ENCODE peak calls at places on chromosome 13, in seven cellular contexts. E is mesendoderm, L is trophoblast cell, T is IMR-90, H is H9, F is neuronal stem cell, S is H1. W is an unnamed sample.

GRCh38 chr13:89541091-89542030 is 1806.1 kb upstream of the MIR17HG start:
- DNase-seq in T (no peak), L (no peak), E (no peak), F (no peak), H (peak), S (no peak), W (no peak)

GRCh38 chr13:47408546-47409319 is 511.9 kb upstream of the HTR2A start:
- DNase-seq in E (no peak), S (no peak), L (peak), F (no peak), H (no peak), T (no peak), W (peak)

GRCh38 chr13:39347926-39348901 is 254.8 kb downstream of the LHFPL6 start:
- DNase-seq in T (no peak), E (peak), H (peak), F (no peak), L (no peak), S (peak), W (no peak)

GRCh38 chr13:30151398-30151797 is 156.0 kb downstream of the KATNAL1 start:
- DNase-seq in S (no peak), T (no peak), E (no peak), F (no peak), L (no peak), H (no peak), W (no peak)

GRCh38 chr13:26476111-26476743 is 81.3 kb upstream of the WASF3 start:
- DNase-seq in S (peak), L (peak), E (peak), T (peak), H (peak), F (no peak), W (peak)

GRCh38 chr13:80989241-80989640 is 648.3 kb upstream of the SPRY2 start:
- DNase-seq in E (no peak), S (no peak), T (no peak), H (no peak), L (no peak), F (no peak), W (peak)

GRCh38 chr13:91212229-91212628 is 135.3 kb upstream of the MIR17HG start:
- DNase-seq in S (no peak), H (no peak), E (peak), F (no peak), T (no peak), L (no peak), W (no peak)

GRCh38 chr13:51920786-51921185 is 59.0 kb downstream of the CCDC70 start:
- DNase-seq in S (no peak), H (peak), L (peak), E (peak), F (no peak), T (no peak), W (no peak)

GRCh38 chr13:26967119-26968038 is 204.2 kb downstream of the USP12 start:
- DNase-seq in F (no peak), T (no peak), H (no peak), L (no peak), E (no peak), S (no peak), W (peak)

GRCh38 chr13:73397486-73398020 is 338.7 kb downstream of the KLF5 start:
- DNase-seq in F (no peak), E (no peak), T (no peak), H (no peak), S (no peak), L (no peak), W (no peak)

GRCh38 chr13:36219883-36220282 is 5.5 kb upstream of the SOHLH2 start:
- DNase-seq in H (no peak), F (no peak), T (no peak), E (no peak), S (no peak), L (no peak), W (no peak)

GRCh38 chr13:41674246-41674645 is 216.9 kb downstream of the RGCC start:
- DNase-seq in H (no peak), E (no peak), S (no peak), L (no peak), T (no peak), F (no peak), W (no peak)

GRCh38 chr13:29917573-29918091 is 67.2 kb upstream of the UBL3 start:
- DNase-seq in L (no peak), T (peak), H (no peak), F (no peak), S (no peak), E (no peak), W (peak)

GRCh38 chr13:42728507-42729180 is 52.7 kb upstream of the FAM216B start:
- DNase-seq in L (peak), S (no peak), T (no peak), F (no peak), H (no peak), E (no peak), W (peak)

GRCh38 chr13:75687145-75687763 is 51.1 kb downstream of the LMO7 start:
- DNase-seq in S (no peak), H (no peak), L (peak), F (no peak), T (peak), E (peak), W (peak)

GRCh38 chr13:48571121-48571901 is 38.4 kb upstream of the RCBTB2 start:
- DNase-seq in E (no peak), T (peak), S (no peak), L (peak), H (no peak), F (no peak), W (peak)

GRCh38 chr13:74644239-74644638 is 510.0 kb upstream of the KLF12 start:
- DNase-seq in S (no peak), H (no peak), L (no peak), T (peak), F (no peak), E (peak), W (peak)

GRCh38 chr13:83538636-83539035 is 343.6 kb downstream of the SLITRK1 start:
- DNase-seq in F (no peak), T (no peak), S (no peak), H (no peak), E (no peak), L (no peak), W (no peak)
- H2BK5ac ChIP-seq in F (no peak), T (no peak), S (no peak), H (no peak), E (no peak), L (no peak), W (no peak)

DNA sequence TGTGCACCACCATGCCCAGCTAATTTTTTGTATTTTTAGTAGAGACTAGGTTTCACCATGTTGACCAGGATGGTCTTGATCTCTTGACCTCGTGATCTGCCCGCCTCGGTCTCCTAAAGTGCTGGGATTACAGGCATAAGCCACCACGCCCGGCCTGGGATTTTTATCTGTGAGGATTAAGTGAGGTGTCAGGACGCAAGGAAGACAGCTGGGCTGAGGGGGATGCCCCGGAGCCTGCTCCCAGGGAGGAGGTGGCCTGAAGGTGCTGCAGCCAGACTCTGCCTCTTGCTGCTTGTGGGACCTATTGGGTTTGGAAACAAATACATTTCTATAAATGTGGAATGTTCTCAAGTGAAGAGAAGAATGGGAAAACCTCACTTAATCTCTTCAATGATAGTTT is 131.6 kb downstream of the OLFM4 start:
- DNase-seq in S (no peak), H (no peak), F (no peak), L (no peak), E (peak), T (no peak), W (no peak)
- H2BK5ac ChIP-seq in S (no peak), H (no peak), F (no peak), L (peak), E (no peak), T (no peak), W (no peak)

GRCh38 chr13:40631605-40632004 is 34.8 kb downstream of the FOXO1 start:
- DNase-seq in T (no peak), F (no peak), E (no peak), S (no peak), L (no peak), H (no peak), W (no peak)
- H2BK5ac ChIP-seq in T (no peak), F (no peak), E (no peak), S (no peak), L (no peak), H (no peak), W (no peak)

DNA sequence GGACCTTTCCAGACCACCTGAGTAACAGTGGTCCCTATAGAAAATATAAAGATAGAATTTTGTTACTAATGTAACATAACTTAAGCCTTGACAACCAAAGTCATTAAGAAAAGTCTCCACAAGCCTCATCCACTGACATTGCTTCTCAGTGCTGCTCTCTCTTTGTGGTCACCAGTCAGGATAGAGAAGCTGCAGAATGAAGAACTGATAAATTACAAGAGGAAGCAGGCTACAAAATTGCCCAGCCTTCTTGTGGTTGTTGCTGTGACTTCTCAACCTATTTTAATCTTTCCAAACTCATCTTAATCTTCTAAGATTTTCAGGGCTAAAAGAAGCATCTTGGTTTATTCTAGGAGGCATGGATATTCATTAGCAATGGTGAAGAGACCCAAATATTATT is 343.8 kb downstream of the MZT1 start:
- DNase-seq in T (no peak), S (no peak), E (no peak), L (no peak), H (no peak), F (no peak), W (peak)
- H2BK5ac ChIP-seq in T (no peak), S (no peak), E (no peak), L (no peak), H (no peak), F (no peak), W (no peak)

DNA sequence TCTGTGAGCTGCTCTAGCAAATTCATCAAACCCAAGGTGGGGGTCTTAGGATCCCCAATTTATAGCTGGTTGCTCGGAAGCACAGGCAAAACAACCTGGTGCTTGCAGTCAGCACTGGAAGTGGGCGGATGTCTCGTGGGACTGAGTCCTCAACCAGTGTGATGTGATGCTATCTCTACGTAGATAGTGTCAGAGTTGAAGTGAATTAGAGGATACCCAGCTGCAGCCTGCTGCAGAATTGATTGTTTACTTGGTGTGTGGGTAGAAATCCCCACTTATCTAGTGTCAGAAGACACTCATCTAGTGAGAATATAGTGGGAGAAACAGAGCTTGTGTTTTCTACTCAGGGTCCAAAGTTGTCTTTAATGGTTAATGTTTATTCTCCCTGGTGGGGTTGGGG is 63.3 kb downstream of the CBY2 start:
- DNase-seq in F (no peak), L (no peak), S (no peak), E (peak), H (no peak), T (peak), W (no peak)
- H2BK5ac ChIP-seq in F (no peak), L (no peak), S (no peak), E (no peak), H (no peak), T (no peak), W (no peak)

DNA sequence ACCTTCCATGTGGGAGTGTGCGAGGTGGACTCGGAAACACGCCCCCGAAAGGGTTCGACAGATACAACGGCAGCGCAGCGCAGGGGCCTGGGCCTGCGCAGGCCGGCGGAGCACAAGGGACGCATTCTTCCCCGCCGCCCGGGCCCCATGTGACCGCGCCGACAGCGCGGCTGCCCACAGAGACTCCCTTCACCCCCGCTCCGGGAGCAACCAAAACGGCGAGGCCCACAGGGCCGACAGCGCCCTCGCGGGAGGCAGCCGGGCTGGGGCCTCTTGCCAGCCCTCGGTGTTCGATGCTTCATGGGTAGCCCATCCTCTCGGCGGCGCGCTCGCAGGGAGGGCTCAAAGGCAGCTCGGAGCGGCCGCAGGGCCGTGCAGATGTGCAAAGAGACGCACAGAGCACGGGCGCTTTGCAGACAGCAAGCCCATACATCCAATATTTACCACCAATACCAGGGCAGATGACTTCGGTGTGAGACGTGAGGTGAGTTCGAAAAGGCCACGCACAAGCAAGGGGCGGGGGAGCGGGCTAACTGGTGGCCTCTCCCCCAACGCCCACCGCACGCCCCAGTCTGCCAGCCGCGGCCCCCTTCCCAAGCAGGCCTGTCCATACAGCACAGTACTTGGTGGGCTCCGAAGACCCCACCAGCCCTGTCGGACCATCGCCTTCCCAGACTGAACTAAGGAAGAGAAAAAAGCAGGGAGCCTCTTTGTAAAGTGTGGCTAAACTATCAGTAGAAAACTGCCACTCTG is 89.9 kb downstream of the CRYL1 start:
- DNase-seq in L (no peak), H (peak), E (no peak), F (no peak), T (no peak), S (no peak), W (no peak)
- H2BK5ac ChIP-seq in L (no peak), H (no peak), E (no peak), F (no peak), T (no peak), S (no peak), W (no peak)

GRCh38 chr13:103328899-103329298 is 262.7 kb upstream of the SLC10A2 start:
- DNase-seq in L (no peak), S (no peak), F (no peak), H (no peak), E (no peak), T (no peak), W (no peak)
- H2BK5ac ChIP-seq in L (no peak), S (no peak), F (no peak), H (no peak), E (no peak), T (no peak), W (no peak)

GRCh38 chr13:23953860-23954512 is 56.7 kb upstream of the C1QTNF9B start:
- DNase-seq in H (no peak), F (no peak), T (no peak), E (no peak), S (no peak), L (no peak), W (no peak)

GRCh38 chr13:23950736-23951510 is 53.6 kb upstream of the C1QTNF9B start:
- DNase-seq in L (no peak), H (no peak), F (no peak), E (no peak), T (peak), S (no peak), W (no peak)

GRCh38 chr13:23949736-23950135 is 52.4 kb upstream of the C1QTNF9B start:
- DNase-seq in E (no peak), S (no peak), T (no peak), F (no peak), H (no peak), L (no peak), W (no peak)

GRCh38 chr13:23955064-23955463 is 57.8 kb upstream of the C1QTNF9B start:
- DNase-seq in S (no peak), T (no peak), L (no peak), F (no peak), E (no peak), H (no peak), W (no peak)

DNA sequence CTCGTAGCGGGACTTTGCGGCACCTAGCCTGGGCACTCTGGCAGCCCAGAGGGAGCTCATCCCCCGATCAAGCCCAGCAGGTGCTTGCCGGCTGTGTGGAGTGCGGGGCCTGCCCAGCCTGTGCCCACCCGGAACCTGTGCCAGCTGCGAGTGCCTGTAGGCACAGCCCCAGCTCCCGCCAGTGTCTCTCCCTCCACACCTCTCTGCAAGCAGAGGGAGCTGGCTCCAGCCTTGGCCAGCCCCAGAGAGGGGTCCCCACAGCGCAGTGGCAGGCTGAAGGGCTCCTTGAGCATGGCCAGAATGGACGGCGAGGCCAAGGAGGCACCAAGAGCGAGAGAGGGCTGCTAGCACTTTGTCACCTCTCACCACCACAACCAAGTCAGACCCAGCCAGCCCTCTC is 55.5 kb upstream of the C1QTNF9B start:
- DNase-seq in L (no peak), T (no peak), E (no peak), H (no peak), F (no peak), S (no peak), W (no peak)
- H2BK5ac ChIP-seq in L (no peak), T (no peak), E (no peak), H (no peak), F (no peak), S (no peak), W (no peak)

DNA sequence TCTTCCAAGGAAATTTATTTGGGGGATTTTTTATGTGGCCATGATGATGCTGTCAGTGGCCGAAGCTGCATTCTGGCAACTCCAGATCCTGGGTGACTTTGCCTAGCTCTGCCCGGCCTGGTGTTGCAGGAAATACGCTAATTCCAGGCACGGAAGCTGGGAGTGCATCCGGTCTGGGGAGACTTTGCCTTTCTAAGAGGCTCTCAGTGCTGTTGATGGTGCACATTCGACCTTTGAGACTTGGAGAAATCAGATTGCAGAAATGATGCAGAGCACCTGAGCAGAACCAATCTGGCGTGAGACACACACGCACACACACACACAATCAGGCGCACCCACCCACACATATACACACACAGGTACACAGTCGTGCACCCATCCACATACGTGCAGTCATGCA is 5.9 kb upstream of the TMEM255B start:
- DNase-seq in F (no peak), E (no peak), S (no peak), L (no peak), T (no peak), H (no peak), W (no peak)
- H2BK5ac ChIP-seq in F (no peak), E (no peak), S (no peak), L (no peak), T (no peak), H (no peak), W (no peak)

W was measured in mesenchymal stem cell.